ENCODE peak calls at places on chromosome 5, in nine cellular contexts. R is stomach, H is neural progenitor cell, E is nephron progenitor cell, J is ovary, P is progenitor cell of endocrine pancreas, V is PC-9, X is neural crest cell, C is kidney epithelial cell. G is an unnamed sample.

GRCh38 chr5:180639743-180640300 is 9.6 kb downstream of the FLT4 start:
- DNase-seq in H (no peak), P (no peak), R (no peak), X (no peak), C (no peak), J (peak; percentile 32), V (no peak), E (peak; percentile 1), G (no peak)

GRCh38 chr5:5306696-5307095 is 115.8 kb upstream of the ICE1 start:
- DNase-seq in C (no peak), X (no peak), V (peak; percentile 23), P (no peak), H (no peak), J (no peak), E (no peak), R (no peak), G (no peak)

GRCh38 chr5:61489574-61489973 is 157.5 kb downstream of the ZSWIM6 start:
- DNase-seq in V (no peak), J (no peak), X (no peak), R (no peak), E (no peak), C (no peak), P (no peak), H (no peak), G (no peak)

GRCh38 chr5:145887976-145888574 is 15.3 kb upstream of the GRXCR2 start:
- DNase-seq in R (peak; percentile 73), J (no peak), H (peak; percentile 81), P (peak; percentile 21), V (peak; percentile 49), E (peak; percentile 35), X (peak; percentile 26), C (peak; percentile 14), G (peak; percentile 72)

GRCh38 chr5:113776832-113777525 is 263.5 kb downstream of the YTHDC2 start:
- DNase-seq in V (no peak), E (no peak), P (no peak), C (no peak), X (no peak), J (peak; percentile 37), H (no peak), R (peak; percentile 44), G (peak; percentile 31)

GRCh38 chr5:69217154-69217731 is 17.4 kb upstream of the CDK7 start:
- DNase-seq in X (no peak), E (no peak), C (no peak), V (no peak), R (peak; percentile 99), H (no peak), J (no peak), P (no peak), G (no peak)

GRCh38 chr5:9401786-9402472 is 143.9 kb downstream of the SEMA5A start:
- DNase-seq in J (no peak), X (no peak), R (no peak), C (no peak), P (no peak), V (no peak), H (no peak), E (no peak), G (no peak)

GRCh38 chr5:150320048-150320555 is 17.4 kb upstream of the ARSI start:
- DNase-seq in H (peak; percentile 53), P (no peak), R (peak; percentile 30), V (peak; percentile 89), C (peak; percentile 82), X (no peak), E (no peak), J (peak; percentile 60), G (peak; percentile 70)

GRCh38 chr5:112420111-112420864 is 1.2 kb upstream of the EPB41L4A start:
- DNase-seq in R (peak; percentile 88), C (no peak), X (peak; percentile 80), H (peak; percentile 93), V (peak; percentile 82), P (peak; percentile 81), E (peak; percentile 87), J (peak; percentile 80), G (peak; percentile 94)

GRCh38 chr5:56598941-56599340 is 216.4 kb upstream of the MAP3K1 start:
- DNase-seq in V (no peak), P (no peak), R (no peak), X (no peak), H (no peak), C (no peak), J (no peak), E (no peak), G (no peak)

GRCh38 chr5:39433838-39434237 is 9.1 kb upstream of the DAB2 start:
- DNase-seq in V (no peak), C (no peak), J (no peak), E (no peak), X (no peak), H (peak; percentile 4), R (no peak), P (no peak), G (no peak)

GRCh38 chr5:137822983-137823382 is 44.7 kb upstream of the MYOT start:
- DNase-seq in H (no peak), R (no peak), V (no peak), X (no peak), C (no peak), J (no peak), P (no peak), E (no peak), G (no peak)

GRCh38 chr5:149235841-149236240 is 35.8 kb upstream of the AFAP1L1 start:
- DNase-seq in H (no peak), V (no peak), R (no peak), C (no peak), J (no peak), P (no peak), E (no peak), X (no peak), G (no peak)

GRCh38 chr5:159209438-159210305 is at the start of gene RNF145:
- DNase-seq in P (peak; percentile 55), R (peak; percentile 88), H (peak; percentile 87), E (peak; percentile 84), V (peak; percentile 86), X (peak; percentile 71), J (peak; percentile 92), C (no peak), G (peak; percentile 85)

GRCh38 chr5:150515446-150515845 is 7.5 kb downstream of the NDST1 start:
- DNase-seq in P (no peak), E (no peak), X (no peak), C (no peak), H (no peak), J (peak; percentile 61), R (no peak), V (no peak), G (no peak)

GRCh38 chr5:14779975-14780374 is 91.6 kb downstream of the ANKH start:
- DNase-seq in P (no peak), C (no peak), X (no peak), V (no peak), R (no peak), J (no peak), E (no peak), H (no peak), G (no peak)

GRCh38 chr5:41537581-41537980 is 27.2 kb upstream of the PLCXD3 start:
- DNase-seq in C (no peak), E (no peak), J (no peak), P (no peak), V (no peak), H (no peak), R (no peak), X (no peak), G (no peak)

GRCh38 chr5:41542183-41542582 is 31.8 kb upstream of the PLCXD3 start:
- DNase-seq in P (no peak), X (no peak), C (no peak), V (no peak), E (no peak), H (no peak), J (no peak), R (no peak), G (no peak)

GRCh38 chr5:41539454-41539853 is 29.1 kb upstream of the PLCXD3 start:
- DNase-seq in H (no peak), C (no peak), E (no peak), P (no peak), J (no peak), V (no peak), R (no peak), X (no peak), G (no peak)
- TF ChIP-seq CTCF in H (no peak), C (no peak), E (no peak), P (no peak), J (no peak), V (no peak), R (no peak), X (no peak), G (no peak)

GRCh38 chr5:139872052-139872766 is 76.6 kb downstream of the PSD2 start:
- DNase-seq in E (peak; percentile 30), X (no peak), R (no peak), P (no peak), C (no peak), J (peak; percentile 30), H (peak; percentile 19), V (no peak), G (no peak)
- TF ChIP-seq CTCF in E (peak; percentile 13), X (no peak), R (no peak), P (peak; percentile 16), C (no peak), J (no peak), H (peak; percentile 49), V (no peak), G (peak; percentile 28)

GRCh38 chr5:64210866-64211265 is 45.2 kb downstream of the RNF180 start:
- DNase-seq in J (no peak), E (no peak), P (no peak), R (no peak), V (no peak), X (no peak), H (no peak), C (peak; percentile 81), G (peak; percentile 17)

GRCh38 chr5:64213568-64213967 is 47.9 kb downstream of the RNF180 start:
- DNase-seq in P (no peak), V (no peak), H (no peak), X (no peak), E (no peak), J (no peak), R (no peak), C (no peak), G (no peak)

GRCh38 chr5:64209353-64209752 is 43.7 kb downstream of the RNF180 start:
- DNase-seq in R (no peak), X (no peak), V (no peak), J (no peak), P (no peak), C (no peak), E (no peak), H (no peak), G (no peak)

GRCh38 chr5:64206653-64207052 is 41.0 kb downstream of the RNF180 start:
- DNase-seq in C (no peak), E (no peak), X (no peak), H (peak; percentile 34), J (no peak), V (no peak), R (no peak), P (no peak), G (no peak)

DNA sequence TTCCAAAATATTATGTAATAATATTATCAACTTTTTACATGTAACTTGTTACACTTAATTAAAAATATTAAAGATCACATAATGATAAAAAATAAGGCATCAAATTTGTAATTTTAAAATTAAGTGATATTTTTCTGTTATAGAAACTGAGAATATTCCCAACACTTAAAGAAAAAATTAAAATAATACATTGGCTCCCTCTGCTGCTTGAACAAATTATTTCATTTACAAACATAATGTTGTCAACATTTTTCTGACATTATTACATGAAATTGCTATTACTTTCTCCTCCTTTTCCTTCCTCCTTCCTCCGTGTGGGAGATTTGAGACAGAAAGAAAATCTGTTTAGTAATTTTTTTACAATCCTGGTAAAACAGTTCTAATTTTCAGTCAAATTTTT is 42.3 kb downstream of the RNF180 start:
- DNase-seq in V (no peak), J (no peak), X (no peak), E (no peak), H (no peak), C (no peak), P (no peak), R (no peak), G (peak; percentile 3)
- TF ChIP-seq CTCF in V (peak; percentile 68), J (no peak), X (peak; percentile 65), E (peak; percentile 15), H (peak; percentile 48), C (no peak), P (peak; percentile 47), R (no peak), G (no peak)

GRCh38 chr5:63055421-63055820 is 476.8 kb downstream of the LRRC70 start:
- DNase-seq in E (no peak), V (no peak), H (peak; percentile 51), R (no peak), C (no peak), X (no peak), J (no peak), P (no peak), G (peak; percentile 74)
- TF ChIP-seq CTCF in E (no peak), V (no peak), H (no peak), R (no peak), C (no peak), X (no peak), J (no peak), P (no peak), G (no peak)

G was measured in Calu3.